ENCODE peak calls at places on chromosomes 6 and 20, in five cellular contexts. P is ELF-1; C is activated naive CD4-positive, alpha-beta T cell treated with Interleukin-2 at 50 U/mL for 16 hours; X is heart left ventricle; O is memory B cell. A is an unnamed sample.

GRCh38 chr20:9241232-9241692 is 172.4 kb downstream of the PLCB4 start:
- DNase-seq in P (no peak), C (no peak), X (no peak), O (no peak), A (no peak)

GRCh38 chr6:29355603-29356002 is 13.1 kb downstream of the OR5V1 start:
- DNase-seq in P (no peak), C (no peak), X (no peak), O (no peak), A (no peak)

GRCh38 chr6:151240861-151241642 is 1.3 kb downstream of the AKAP12 start:
- DNase-seq in P (peak; percentile 77), C (no peak), X (peak; percentile 43), O (no peak), A (no peak)

GRCh38 chr6:8888468-8888867 is 453.1 kb upstream of the SLC35B3 start:
- DNase-seq in P (no peak), C (no peak), X (no peak), O (no peak), A (no peak)

GRCh38 chr20:62363920-62364851 is 2.9 kb downstream of the LAMA5 start:
- DNase-seq in P (peak; percentile 65), C (no peak), X (peak; percentile 69), O (no peak), A (no peak)

GRCh38 chr6:32614366-32615081 is 22.7 kb upstream of the HLA-DQA1 start:
- DNase-seq in P (no peak), C (no peak), X (no peak), O (no peak), A (no peak)

GRCh38 chr20:60268502-60268901 is 310.3 kb downstream of the CDH26 start:
- DNase-seq in P (no peak), C (no peak), X (no peak), O (no peak), A (no peak)

GRCh38 chr6:108550256-108550655 is 10.5 kb upstream of the FOXO3 start:
- DNase-seq in P (no peak), C (no peak), X (no peak), O (no peak), A (no peak)

GRCh38 chr6:11918739-11919605 is 93.1 kb upstream of the HIVEP1 start:
- DNase-seq in P (peak; percentile 8), C (no peak), X (no peak), O (no peak), A (no peak)

GRCh38 chr6:18024876-18025275 is 37.4 kb upstream of the KIF13A start:
- DNase-seq in P (no peak), C (no peak), X (no peak), O (no peak), A (no peak)